ENCODE peak calls at places on chromosomes 3 and 15, in nine cellular contexts. H is foreskin fibroblast; O is pons; T is kidney epithelial cell; I is activated T-cell treated with anti-CD3 and anti-CD28 coated beads, Interleukin-2, amount 50 U/mL, for 24 hours; Q is fibroblast of lung; E is Daoy; V is HFF-Myc; R is activated CD4-positive, alpha-beta T cell treated with anti-CD3 and anti-CD28 coated beads, Interleukin-2, amount 10 ng/mL, durations not matched to agents 7 days and 5 days. F is an unnamed sample.

GRCh38 chr3:26340001-26340400 is 282.6 kb upstream of the LRRC3B start:
- DNase-seq in H (no peak), O (no peak), T (no peak), I (no peak), Q (no peak), E (no peak), V (no peak), R (no peak), F (no peak)

GRCh38 chr15:98794754-98795153 is 146.4 kb downstream of the IGF1R start:
- DNase-seq in H (peak; percentile 55), O (no peak), T (no peak), I (no peak), Q (peak; percentile 43), E (no peak), V (no peak), R (no peak), F (no peak)

GRCh38 chr15:76184640-76185020 is 124.8 kb downstream of the TMEM266 start:
- DNase-seq in H (no peak), O (no peak), T (no peak), I (no peak), Q (no peak), E (no peak), V (no peak), R (no peak), F (no peak)

GRCh38 chr3:64539451-64540196 is 148.2 kb downstream of the ADAMTS9 start:
- DNase-seq in H (peak; percentile 79), O (peak; percentile 3), T (no peak), I (no peak), Q (peak; percentile 97), E (peak; percentile 11), V (peak; percentile 62), R (no peak), F (no peak)

GRCh38 chr15:77702211-77702957 is 69.7 kb upstream of the LINGO1 start:
- DNase-seq in H (peak; percentile 39), O (no peak), T (peak; percentile 14), I (no peak), Q (peak; percentile 2), E (peak; percentile 33), V (no peak), R (peak; percentile 21), F (peak; percentile 58)

GRCh38 chr15:26882112-26882511 is 15.2 kb downstream of the GABRA5 start:
- DNase-seq in H (no peak), O (no peak), T (no peak), I (no peak), Q (no peak), E (no peak), V (no peak), R (no peak), F (no peak)

GRCh38 chr15:94524565-94524964 is 293.2 kb downstream of the MCTP2 start:
- DNase-seq in H (no peak), O (no peak), T (no peak), I (no peak), Q (no peak), E (no peak), V (no peak), R (no peak), F (peak; percentile 46)

GRCh38 chr3:10511809-10512494 is 6.6 kb upstream of the ATP2B2 start:
- DNase-seq in H (peak; percentile 55), O (no peak), T (no peak), I (no peak), Q (peak; percentile 53), E (peak; percentile 64), V (no peak), R (no peak), F (no peak)

GRCh38 chr15:27573800-27574485 is 525.2 kb downstream of the OCA2 start:
- DNase-seq in H (no peak), O (no peak), T (no peak), I (no peak), Q (no peak), E (no peak), V (no peak), R (no peak), F (no peak)